ENCODE peak calls at places on chromosomes 6 and 20, in four cellular contexts. One of them, this sample, is unnamed.

GRCh38 chr6:99282479-99283062 is 66.9 kb downstream of the FAXC start:
- DNase-seq in GM23338: peak
- DNase-seq in upper lobe of right lung: no peak
- DNase-seq in psoas muscle: no peak
- DNase-seq in this sample: no peak

GRCh38 chr20:59051666-59052065 is 9.1 kb upstream of the PRELID3B start:
- DNase-seq in psoas muscle: no peak
- DNase-seq in GM23338: no peak
- DNase-seq in upper lobe of right lung: no peak
- DNase-seq in this sample: no peak

GRCh38 chr6:165573671-165574070 is 89.4 kb downstream of the PDE10A start:
- DNase-seq in psoas muscle: peak
- DNase-seq in upper lobe of right lung: no peak
- DNase-seq in GM23338: no peak
- DNase-seq in this sample: peak

GRCh38 chr6:52571099-52571755 is 5.6 kb downstream of the TRAM2 start:
- DNase-seq in GM23338: peak
- DNase-seq in psoas muscle: no peak
- DNase-seq in upper lobe of right lung: no peak
- DNase-seq in this sample: no peak

GRCh38 chr20:17835941-17836861 is 132.4 kb downstream of the SNX5 start:
- DNase-seq in GM23338: no peak
- DNase-seq in upper lobe of right lung: no peak
- DNase-seq in psoas muscle: peak
- DNase-seq in this sample: peak

GRCh38 chr20:44829688-44830087 is 19.3 kb upstream of the RIMS4 start:
- DNase-seq in psoas muscle: no peak
- DNase-seq in upper lobe of right lung: no peak
- DNase-seq in GM23338: no peak
- DNase-seq in this sample: no peak

GRCh38 chr6:89693207-89693606 is 54.7 kb upstream of the LYRM2 start:
- DNase-seq in upper lobe of right lung: no peak
- DNase-seq in GM23338: no peak
- DNase-seq in psoas muscle: no peak
- DNase-seq in this sample: no peak

GRCh38 chr20:21615617-21616080 is 89.8 kb upstream of the PAX1 start:
- DNase-seq in upper lobe of right lung: peak
- DNase-seq in GM23338: peak
- DNase-seq in psoas muscle: peak
- DNase-seq in this sample: peak

GRCh38 chr20:62951143-62951895 is 1.2 kb upstream of the SLC17A9 start:
- DNase-seq in upper lobe of right lung: no peak
- DNase-seq in GM23338: no peak
- DNase-seq in psoas muscle: no peak
- DNase-seq in this sample: no peak

GRCh38 chr20:62951896-62952372 is 575 bp upstream of the SLC17A9 start:
- DNase-seq in GM23338: no peak
- DNase-seq in upper lobe of right lung: no peak
- DNase-seq in psoas muscle: peak
- DNase-seq in this sample: no peak

GRCh38 chr20:62953839-62954703 is 1.6 kb downstream of the SLC17A9 start:
- DNase-seq in psoas muscle: peak
- DNase-seq in GM23338: peak
- DNase-seq in upper lobe of right lung: peak
- DNase-seq in this sample: peak

GRCh38 chr20:62952373-62953166 is at the start of gene SLC17A9:
- DNase-seq in GM23338: peak
- DNase-seq in upper lobe of right lung: peak
- DNase-seq in psoas muscle: peak
- DNase-seq in this sample: no peak

DNA sequence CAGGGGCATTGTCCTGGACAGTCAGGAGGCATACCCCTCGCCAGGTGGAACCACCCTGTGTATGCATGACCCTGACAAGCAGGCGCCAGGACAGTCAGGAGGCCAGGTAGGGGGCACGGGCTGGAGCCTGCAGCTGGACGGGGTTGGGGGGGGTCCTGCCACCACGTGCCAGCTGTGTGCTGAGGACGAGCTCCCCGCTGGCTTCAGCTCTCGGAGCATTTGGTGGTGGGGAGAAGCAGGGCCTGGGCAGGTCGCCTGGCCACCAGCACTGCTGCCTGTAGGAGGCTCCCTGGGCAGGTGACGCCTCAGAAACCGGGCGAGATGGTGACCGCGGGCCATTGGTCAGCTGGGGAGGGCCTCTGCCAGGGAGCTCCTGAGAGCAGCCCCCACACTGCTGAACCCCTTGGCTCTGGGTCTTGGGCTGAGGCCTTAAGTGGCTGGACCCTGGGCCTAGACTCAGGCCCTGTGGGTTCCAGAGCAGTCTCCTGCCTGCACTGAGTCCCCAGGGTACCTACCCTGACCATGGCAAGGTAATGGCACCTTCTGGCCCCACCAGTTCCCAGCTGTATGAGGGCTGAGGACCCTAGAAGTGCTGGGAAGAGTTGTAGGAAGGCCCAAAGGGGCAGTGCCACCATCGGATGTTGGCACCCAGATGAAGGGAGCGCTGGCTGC is 794 bp downstream of the SLC17A9 start:
- DNase-seq in psoas muscle: peak
- DNase-seq in upper lobe of right lung: no peak
- DNase-seq in GM23338: no peak
- DNase-seq in this sample: no peak
- H3K4me3 ChIP-seq in psoas muscle: peak
- H3K4me3 ChIP-seq in upper lobe of right lung: peak
- H3K4me3 ChIP-seq in GM23338: peak
- H3K4me3 ChIP-seq in this sample: peak

GRCh38 chr6:135938588-135939215 is 87.2 kb downstream of the PDE7B start:
- DNase-seq in upper lobe of right lung: no peak
- DNase-seq in psoas muscle: peak
- DNase-seq in GM23338: peak
- DNase-seq in this sample: peak
- H3K4me3 ChIP-seq in upper lobe of right lung: peak
- H3K4me3 ChIP-seq in psoas muscle: peak
- H3K4me3 ChIP-seq in GM23338: no peak
- H3K4me3 ChIP-seq in this sample: no peak

GRCh38 chr20:20019123-20019522 is 2.0 kb downstream of the NAA20 start:
- DNase-seq in psoas muscle: no peak
- DNase-seq in upper lobe of right lung: no peak
- DNase-seq in GM23338: no peak
- DNase-seq in this sample: no peak
- H3K4me3 ChIP-seq in psoas muscle: peak
- H3K4me3 ChIP-seq in upper lobe of right lung: no peak
- H3K4me3 ChIP-seq in GM23338: no peak
- H3K4me3 ChIP-seq in this sample: no peak

DNA sequence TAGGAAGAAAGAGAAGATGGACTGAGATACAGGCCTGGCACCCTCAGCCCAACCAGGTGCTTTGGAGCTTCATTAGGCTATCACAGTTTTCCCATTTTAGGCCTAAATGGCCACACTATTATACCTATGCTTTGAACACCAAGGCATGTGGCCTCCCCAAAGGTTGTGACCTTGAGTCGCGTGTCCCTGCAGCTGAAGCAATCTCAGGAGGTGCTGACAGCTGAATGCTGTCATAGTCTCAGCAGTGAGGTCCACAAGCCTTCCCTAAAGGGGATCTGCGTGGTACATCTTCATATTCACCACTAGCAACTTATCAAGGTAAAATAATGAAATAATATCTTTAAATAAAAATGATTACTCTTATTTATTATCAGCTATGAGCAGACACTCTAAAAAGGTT is 707.9 kb upstream of the NRSN1 start:
- DNase-seq in GM23338: no peak
- DNase-seq in upper lobe of right lung: no peak
- DNase-seq in psoas muscle: no peak
- DNase-seq in this sample: no peak
- H3K4me3 ChIP-seq in GM23338: no peak
- H3K4me3 ChIP-seq in upper lobe of right lung: no peak
- H3K4me3 ChIP-seq in psoas muscle: no peak
- H3K4me3 ChIP-seq in this sample: no peak

This sample was measured in skeletal muscle cell.